ENCODE peak calls at places on chromosomes 1 and 21, in eight cellular contexts. One of them, this sample, is unnamed.

GRCh38 chr1:204041803-204042505 is 31.0 kb upstream of the SOX13 start:
- DNase-seq in T-cell: no peak
- DNase-seq in SK-N-SH: no peak
- DNase-seq in stimulated activated CD4-positive, alpha-beta T cell treated with anti-CD3 and anti-CD28 coated beads, Interleukin-1b, Interleukin-23, amount 100 ng/mL, for 1 hour: no peak
- DNase-seq in hypothalamus: no peak
- DNase-seq in ELF-1: no peak
- DNase-seq in D341Med: no peak
- DNase-seq in NCI-H2081: no peak
- DNase-seq in this sample: no peak

GRCh38 chr21:32539378-32539777 is 45.9 kb downstream of the TCP10L start:
- DNase-seq in SK-N-SH: no peak
- DNase-seq in NCI-H2081: no peak
- DNase-seq in hypothalamus: no peak
- DNase-seq in D341Med: no peak
- DNase-seq in T-cell: no peak
- DNase-seq in ELF-1: no peak
- DNase-seq in stimulated activated CD4-positive, alpha-beta T cell treated with anti-CD3 and anti-CD28 coated beads, Interleukin-1b, Interleukin-23, amount 100 ng/mL, for 1 hour: no peak
- DNase-seq in this sample: no peak

GRCh38 chr1:37553598-37553926 is 531 bp downstream of the SNIP1 start:
- DNase-seq in D341Med: no peak
- DNase-seq in NCI-H2081: no peak
- DNase-seq in SK-N-SH: no peak
- DNase-seq in hypothalamus: no peak
- DNase-seq in stimulated activated CD4-positive, alpha-beta T cell treated with anti-CD3 and anti-CD28 coated beads, Interleukin-1b, Interleukin-23, amount 100 ng/mL, for 1 hour: no peak
- DNase-seq in T-cell: no peak
- DNase-seq in ELF-1: no peak
- DNase-seq in this sample: no peak

GRCh38 chr1:17168480-17168878 is 36.4 kb upstream of the PADI1 start:
- DNase-seq in SK-N-SH: no peak
- DNase-seq in ELF-1: no peak
- DNase-seq in T-cell: no peak
- DNase-seq in NCI-H2081: no peak
- DNase-seq in hypothalamus: no peak
- DNase-seq in stimulated activated CD4-positive, alpha-beta T cell treated with anti-CD3 and anti-CD28 coated beads, Interleukin-1b, Interleukin-23, amount 100 ng/mL, for 1 hour: no peak
- DNase-seq in D341Med: no peak
- DNase-seq in this sample: no peak

GRCh38 chr1:211344335-211344664 is 17.7 kb downstream of the TRAF5 start:
- DNase-seq in T-cell: no peak
- DNase-seq in D341Med: no peak
- DNase-seq in SK-N-SH: no peak
- DNase-seq in NCI-H2081: no peak
- DNase-seq in hypothalamus: no peak
- DNase-seq in stimulated activated CD4-positive, alpha-beta T cell treated with anti-CD3 and anti-CD28 coated beads, Interleukin-1b, Interleukin-23, amount 100 ng/mL, for 1 hour: no peak
- DNase-seq in ELF-1: no peak
- DNase-seq in this sample: no peak

GRCh38 chr1:93980320-93980744 is 71.1 kb upstream of the GCLM start:
- DNase-seq in NCI-H2081: peak
- DNase-seq in T-cell: no peak
- DNase-seq in hypothalamus: no peak
- DNase-seq in D341Med: peak
- DNase-seq in ELF-1: peak
- DNase-seq in stimulated activated CD4-positive, alpha-beta T cell treated with anti-CD3 and anti-CD28 coated beads, Interleukin-1b, Interleukin-23, amount 100 ng/mL, for 1 hour: no peak
- DNase-seq in SK-N-SH: peak
- DNase-seq in this sample: no peak

GRCh38 chr1:206461602-206462455 is 8.4 kb upstream of the IKBKE start:
- DNase-seq in T-cell: peak
- DNase-seq in hypothalamus: peak
- DNase-seq in SK-N-SH: peak
- DNase-seq in stimulated activated CD4-positive, alpha-beta T cell treated with anti-CD3 and anti-CD28 coated beads, Interleukin-1b, Interleukin-23, amount 100 ng/mL, for 1 hour: peak
- DNase-seq in NCI-H2081: peak
- DNase-seq in ELF-1: peak
- DNase-seq in D341Med: peak
- DNase-seq in this sample: no peak

GRCh38 chr1:54940027-54940426 is 40.4 kb upstream of the TMEM61 start:
- DNase-seq in hypothalamus: no peak
- DNase-seq in T-cell: no peak
- DNase-seq in ELF-1: no peak
- DNase-seq in stimulated activated CD4-positive, alpha-beta T cell treated with anti-CD3 and anti-CD28 coated beads, Interleukin-1b, Interleukin-23, amount 100 ng/mL, for 1 hour: no peak
- DNase-seq in NCI-H2081: no peak
- DNase-seq in SK-N-SH: no peak
- DNase-seq in D341Med: no peak
- DNase-seq in this sample: no peak

GRCh38 chr1:118018064-118018463 is 88.5 kb downstream of the WDR3 start:
- DNase-seq in SK-N-SH: no peak
- DNase-seq in D341Med: no peak
- DNase-seq in NCI-H2081: no peak
- DNase-seq in ELF-1: no peak
- DNase-seq in stimulated activated CD4-positive, alpha-beta T cell treated with anti-CD3 and anti-CD28 coated beads, Interleukin-1b, Interleukin-23, amount 100 ng/mL, for 1 hour: no peak
- DNase-seq in T-cell: no peak
- DNase-seq in hypothalamus: no peak
- DNase-seq in this sample: no peak

GRCh38 chr1:171833091-171833822 is 8.0 kb upstream of the DNM3 start:
- DNase-seq in D341Med: no peak
- DNase-seq in SK-N-SH: no peak
- DNase-seq in NCI-H2081: no peak
- DNase-seq in hypothalamus: no peak
- DNase-seq in T-cell: no peak
- DNase-seq in stimulated activated CD4-positive, alpha-beta T cell treated with anti-CD3 and anti-CD28 coated beads, Interleukin-1b, Interleukin-23, amount 100 ng/mL, for 1 hour: no peak
- DNase-seq in ELF-1: no peak
- DNase-seq in this sample: no peak

GRCh38 chr1:106568161-106568560 is 488.3 kb upstream of the PRMT6 start:
- DNase-seq in SK-N-SH: no peak
- DNase-seq in D341Med: no peak
- DNase-seq in ELF-1: no peak
- DNase-seq in hypothalamus: no peak
- DNase-seq in stimulated activated CD4-positive, alpha-beta T cell treated with anti-CD3 and anti-CD28 coated beads, Interleukin-1b, Interleukin-23, amount 100 ng/mL, for 1 hour: no peak
- DNase-seq in NCI-H2081: no peak
- DNase-seq in T-cell: no peak
- DNase-seq in this sample: no peak

GRCh38 chr21:46168238-46168637 is 12.9 kb upstream of the FTCD start:
- DNase-seq in D341Med: peak
- DNase-seq in ELF-1: no peak
- DNase-seq in T-cell: no peak
- DNase-seq in hypothalamus: no peak
- DNase-seq in NCI-H2081: no peak
- DNase-seq in SK-N-SH: no peak
- DNase-seq in stimulated activated CD4-positive, alpha-beta T cell treated with anti-CD3 and anti-CD28 coated beads, Interleukin-1b, Interleukin-23, amount 100 ng/mL, for 1 hour: no peak
- DNase-seq in this sample: no peak

GRCh38 chr1:215022723-215023122 is 59.8 kb upstream of the KCNK2 start:
- DNase-seq in D341Med: no peak
- DNase-seq in hypothalamus: no peak
- DNase-seq in T-cell: no peak
- DNase-seq in ELF-1: no peak
- DNase-seq in SK-N-SH: no peak
- DNase-seq in stimulated activated CD4-positive, alpha-beta T cell treated with anti-CD3 and anti-CD28 coated beads, Interleukin-1b, Interleukin-23, amount 100 ng/mL, for 1 hour: no peak
- DNase-seq in NCI-H2081: no peak
- DNase-seq in this sample: no peak

GRCh38 chr1:97743129-97743528 is 177.7 kb downstream of the DPYD start:
- DNase-seq in hypothalamus: no peak
- DNase-seq in D341Med: peak
- DNase-seq in NCI-H2081: peak
- DNase-seq in T-cell: no peak
- DNase-seq in ELF-1: no peak
- DNase-seq in SK-N-SH: no peak
- DNase-seq in stimulated activated CD4-positive, alpha-beta T cell treated with anti-CD3 and anti-CD28 coated beads, Interleukin-1b, Interleukin-23, amount 100 ng/mL, for 1 hour: no peak
- DNase-seq in this sample: no peak

GRCh38 chr1:85465791-85466134 is 804 bp upstream of the DDAH1 start:
- DNase-seq in stimulated activated CD4-positive, alpha-beta T cell treated with anti-CD3 and anti-CD28 coated beads, Interleukin-1b, Interleukin-23, amount 100 ng/mL, for 1 hour: no peak
- DNase-seq in NCI-H2081: no peak
- DNase-seq in SK-N-SH: no peak
- DNase-seq in D341Med: no peak
- DNase-seq in hypothalamus: no peak
- DNase-seq in T-cell: no peak
- DNase-seq in ELF-1: no peak
- DNase-seq in this sample: no peak

GRCh38 chr1:242225770-242226573 is 227.1 kb upstream of the MAP1LC3C start:
- DNase-seq in stimulated activated CD4-positive, alpha-beta T cell treated with anti-CD3 and anti-CD28 coated beads, Interleukin-1b, Interleukin-23, amount 100 ng/mL, for 1 hour: no peak
- DNase-seq in T-cell: no peak
- DNase-seq in SK-N-SH: no peak
- DNase-seq in ELF-1: no peak
- DNase-seq in NCI-H2081: no peak
- DNase-seq in hypothalamus: no peak
- DNase-seq in D341Med: no peak
- DNase-seq in this sample: no peak

GRCh38 chr1:67393240-67393639 is 37.0 kb downstream of the SERBP1 start:
- DNase-seq in T-cell: no peak
- DNase-seq in hypothalamus: no peak
- DNase-seq in SK-N-SH: no peak
- DNase-seq in stimulated activated CD4-positive, alpha-beta T cell treated with anti-CD3 and anti-CD28 coated beads, Interleukin-1b, Interleukin-23, amount 100 ng/mL, for 1 hour: no peak
- DNase-seq in ELF-1: no peak
- DNase-seq in D341Med: no peak
- DNase-seq in NCI-H2081: peak
- DNase-seq in this sample: no peak

GRCh38 chr1:225691861-225692516 is 39.1 kb upstream of the ENAH start:
- DNase-seq in SK-N-SH: no peak
- DNase-seq in stimulated activated CD4-positive, alpha-beta T cell treated with anti-CD3 and anti-CD28 coated beads, Interleukin-1b, Interleukin-23, amount 100 ng/mL, for 1 hour: no peak
- DNase-seq in hypothalamus: no peak
- DNase-seq in ELF-1: no peak
- DNase-seq in D341Med: no peak
- DNase-seq in NCI-H2081: no peak
- DNase-seq in T-cell: no peak
- DNase-seq in this sample: no peak

GRCh38 chr1:158398818-158399502 is at the start of gene OR10T2:
- DNase-seq in T-cell: no peak
- DNase-seq in ELF-1: no peak
- DNase-seq in SK-N-SH: no peak
- DNase-seq in D341Med: no peak
- DNase-seq in NCI-H2081: no peak
- DNase-seq in hypothalamus: no peak
- DNase-seq in stimulated activated CD4-positive, alpha-beta T cell treated with anti-CD3 and anti-CD28 coated beads, Interleukin-1b, Interleukin-23, amount 100 ng/mL, for 1 hour: no peak
- DNase-seq in this sample: no peak